ENCODE peak calls at places on chromosomes 13 and 19, in seven cellular contexts. One of them, this sample, is unnamed.

GRCh38 chr19:14542721-14543328 is 13.4 kb downstream of the TECR start:
- DNase-seq in sigmoid colon: no peak
- DNase-seq in heart right ventricle: no peak
- DNase-seq in K562: peak; percentile 34
- DNase-seq in mucosa of descending colon: no peak
- DNase-seq in pancreas: no peak
- DNase-seq in lung: no peak
- DNase-seq in this sample: no peak

GRCh38 chr13:75946746-75947397 is 310.7 kb downstream of the LMO7 start:
- DNase-seq in sigmoid colon: no peak
- DNase-seq in heart right ventricle: no peak
- DNase-seq in K562: no peak
- DNase-seq in mucosa of descending colon: no peak
- DNase-seq in pancreas: no peak
- DNase-seq in lung: no peak
- DNase-seq in this sample: no peak

GRCh38 chr13:27170521-27171243 is 929 bp downstream of the USP12 start:
- DNase-seq in sigmoid colon: peak; percentile 76
- DNase-seq in heart right ventricle: peak; percentile 50
- DNase-seq in K562: peak; percentile 32
- DNase-seq in mucosa of descending colon: peak; percentile 70
- DNase-seq in pancreas: peak; percentile 42
- DNase-seq in lung: peak; percentile 41
- DNase-seq in this sample: peak; percentile 50

GRCh38 chr19:32174386-32175113 is 170.9 kb upstream of the ZNF507 start:
- DNase-seq in sigmoid colon: no peak
- DNase-seq in heart right ventricle: no peak
- DNase-seq in K562: no peak
- DNase-seq in mucosa of descending colon: no peak
- DNase-seq in pancreas: no peak
- DNase-seq in lung: peak; percentile 14
- DNase-seq in this sample: peak; percentile 0

GRCh38 chr13:77172650-77173049 is 145.7 kb upstream of the FBXL3 start:
- DNase-seq in sigmoid colon: no peak
- DNase-seq in heart right ventricle: no peak
- DNase-seq in K562: no peak
- DNase-seq in mucosa of descending colon: no peak
- DNase-seq in pancreas: no peak
- DNase-seq in lung: no peak
- DNase-seq in this sample: no peak

GRCh38 chr13:33126909-33127607 is 110.8 kb downstream of the KL start:
- DNase-seq in sigmoid colon: peak; percentile 75
- DNase-seq in heart right ventricle: peak; percentile 64
- DNase-seq in K562: no peak
- DNase-seq in mucosa of descending colon: peak; percentile 47
- DNase-seq in pancreas: no peak
- DNase-seq in lung: no peak
- DNase-seq in this sample: no peak

GRCh38 chr19:46579286-46579944 is 21.7 kb upstream of the CALM3 start:
- DNase-seq in sigmoid colon: no peak
- DNase-seq in heart right ventricle: no peak
- DNase-seq in K562: no peak
- DNase-seq in mucosa of descending colon: no peak
- DNase-seq in pancreas: no peak
- DNase-seq in lung: no peak
- DNase-seq in this sample: no peak

GRCh38 chr19:8020681-8021080 is 15.2 kb upstream of the ELAVL1 start:
- DNase-seq in sigmoid colon: no peak
- DNase-seq in heart right ventricle: no peak
- DNase-seq in K562: no peak
- DNase-seq in mucosa of descending colon: no peak
- DNase-seq in pancreas: no peak
- DNase-seq in lung: no peak
- DNase-seq in this sample: no peak

GRCh38 chr13:50033696-50034095 is 18.5 kb downstream of the KCNRG start:
- DNase-seq in sigmoid colon: no peak
- DNase-seq in heart right ventricle: no peak
- DNase-seq in K562: no peak
- DNase-seq in mucosa of descending colon: no peak
- DNase-seq in pancreas: no peak
- DNase-seq in lung: no peak
- DNase-seq in this sample: no peak

GRCh38 chr13:43286769-43287168 is 263.4 kb downstream of the DNAJC15 start:
- DNase-seq in sigmoid colon: no peak
- DNase-seq in heart right ventricle: no peak
- DNase-seq in K562: no peak
- DNase-seq in mucosa of descending colon: no peak
- DNase-seq in pancreas: no peak
- DNase-seq in lung: no peak
- DNase-seq in this sample: no peak

GRCh38 chr13:58397596-58398387 is 766.2 kb downstream of the PCDH17 start:
- DNase-seq in sigmoid colon: no peak
- DNase-seq in heart right ventricle: peak; percentile 21
- DNase-seq in K562: no peak
- DNase-seq in mucosa of descending colon: peak; percentile 34
- DNase-seq in pancreas: no peak
- DNase-seq in lung: no peak
- DNase-seq in this sample: no peak

GRCh38 chr13:29964181-29964845 is 113.9 kb upstream of the UBL3 start:
- DNase-seq in sigmoid colon: no peak
- DNase-seq in heart right ventricle: no peak
- DNase-seq in K562: peak; percentile 50
- DNase-seq in mucosa of descending colon: no peak
- DNase-seq in pancreas: no peak
- DNase-seq in lung: no peak
- DNase-seq in this sample: no peak

GRCh38 chr13:41224113-41225110 is 30.0 kb upstream of the KBTBD7 start:
- DNase-seq in sigmoid colon: no peak
- DNase-seq in heart right ventricle: no peak
- DNase-seq in K562: no peak
- DNase-seq in mucosa of descending colon: no peak
- DNase-seq in pancreas: no peak
- DNase-seq in lung: no peak
- DNase-seq in this sample: no peak

GRCh38 chr13:39835253-39835652 is 179.8 kb downstream of the COG6 start:
- DNase-seq in sigmoid colon: no peak
- DNase-seq in heart right ventricle: no peak
- DNase-seq in K562: no peak
- DNase-seq in mucosa of descending colon: no peak
- DNase-seq in pancreas: no peak
- DNase-seq in lung: no peak
- DNase-seq in this sample: no peak

GRCh38 chr13:88628882-88629281 is 957.7 kb downstream of the SLITRK5 start:
- DNase-seq in sigmoid colon: no peak
- DNase-seq in heart right ventricle: no peak
- DNase-seq in K562: no peak
- DNase-seq in mucosa of descending colon: no peak
- DNase-seq in pancreas: no peak
- DNase-seq in lung: no peak
- DNase-seq in this sample: no peak

GRCh38 chr19:50646074-50646807 is 3.0 kb upstream of the C19orf81 start:
- DNase-seq in sigmoid colon: no peak
- DNase-seq in heart right ventricle: no peak
- DNase-seq in K562: peak; percentile 52
- DNase-seq in mucosa of descending colon: no peak
- DNase-seq in pancreas: no peak
- DNase-seq in lung: no peak
- DNase-seq in this sample: no peak

GRCh38 chr13:110363009-110363408 is 55.9 kb downstream of the COL4A2 start:
- DNase-seq in sigmoid colon: peak; percentile 85
- DNase-seq in heart right ventricle: no peak
- DNase-seq in K562: no peak
- DNase-seq in mucosa of descending colon: no peak
- DNase-seq in pancreas: no peak
- DNase-seq in lung: no peak
- DNase-seq in this sample: no peak

GRCh38 chr19:53082929-53083328 is 20.3 kb downstream of the ZNF160 start:
- DNase-seq in sigmoid colon: no peak
- DNase-seq in heart right ventricle: no peak
- DNase-seq in K562: no peak
- DNase-seq in mucosa of descending colon: no peak
- DNase-seq in pancreas: no peak
- DNase-seq in lung: no peak
- DNase-seq in this sample: no peak

GRCh38 chr13:78460176-78460575 is 143.2 kb downstream of the POU4F1 start:
- DNase-seq in sigmoid colon: no peak
- DNase-seq in heart right ventricle: no peak
- DNase-seq in K562: no peak
- DNase-seq in mucosa of descending colon: no peak
- DNase-seq in pancreas: no peak
- DNase-seq in lung: no peak
- DNase-seq in this sample: no peak

GRCh38 chr13:79989251-79989661 is 351.7 kb downstream of the SPRY2 start:
- DNase-seq in sigmoid colon: no peak
- DNase-seq in heart right ventricle: no peak
- DNase-seq in K562: no peak
- DNase-seq in mucosa of descending colon: peak; percentile 52
- DNase-seq in pancreas: no peak
- DNase-seq in lung: no peak
- DNase-seq in this sample: peak; percentile 59

GRCh38 chr13:113967729-113968462 is 6.0 kb downstream of the C13orf46 start:
- DNase-seq in sigmoid colon: peak; percentile 54
- DNase-seq in heart right ventricle: no peak
- DNase-seq in K562: no peak
- DNase-seq in mucosa of descending colon: peak; percentile 33
- DNase-seq in pancreas: peak; percentile 53
- DNase-seq in lung: no peak
- DNase-seq in this sample: no peak

GRCh38 chr13:112424098-112424497 is 47.9 kb downstream of the SPACA7 start:
- DNase-seq in sigmoid colon: no peak
- DNase-seq in heart right ventricle: no peak
- DNase-seq in K562: no peak
- DNase-seq in mucosa of descending colon: no peak
- DNase-seq in pancreas: no peak
- DNase-seq in lung: no peak
- DNase-seq in this sample: no peak

GRCh38 chr13:19634129-19634740 is 776 bp downstream of the MPHOSPH8 start:
- DNase-seq in sigmoid colon: peak; percentile 74
- DNase-seq in heart right ventricle: no peak
- DNase-seq in K562: no peak
- DNase-seq in mucosa of descending colon: no peak
- DNase-seq in pancreas: no peak
- DNase-seq in lung: no peak
- DNase-seq in this sample: no peak

GRCh38 chr19:45591004-45591637 is 6.5 kb upstream of the OPA3 start:
- DNase-seq in sigmoid colon: no peak
- DNase-seq in heart right ventricle: no peak
- DNase-seq in K562: peak; percentile 79
- DNase-seq in mucosa of descending colon: peak; percentile 70
- DNase-seq in pancreas: peak; percentile 50
- DNase-seq in lung: peak; percentile 50
- DNase-seq in this sample: peak; percentile 68

GRCh38 chr13:99634672-99635071 is 133.4 kb downstream of the TM9SF2 start:
- DNase-seq in sigmoid colon: no peak
- DNase-seq in heart right ventricle: no peak
- DNase-seq in K562: no peak
- DNase-seq in mucosa of descending colon: no peak
- DNase-seq in pancreas: no peak
- DNase-seq in lung: no peak
- DNase-seq in this sample: no peak

GRCh38 chr13:75764251-75764650 is 128.1 kb downstream of the LMO7 start:
- DNase-seq in sigmoid colon: no peak
- DNase-seq in heart right ventricle: no peak
- DNase-seq in K562: no peak
- DNase-seq in mucosa of descending colon: no peak
- DNase-seq in pancreas: no peak
- DNase-seq in lung: no peak
- DNase-seq in this sample: no peak

GRCh38 chr13:114078501-114079451 is 53.6 kb downstream of the RASA3 start:
- DNase-seq in sigmoid colon: peak; percentile 71
- DNase-seq in heart right ventricle: no peak
- DNase-seq in K562: no peak
- DNase-seq in mucosa of descending colon: peak; percentile 65
- DNase-seq in pancreas: no peak
- DNase-seq in lung: no peak
- DNase-seq in this sample: no peak

GRCh38 chr19:11485245-11485837 is 4.5 kb upstream of the ELAVL3 start:
- DNase-seq in sigmoid colon: no peak
- DNase-seq in heart right ventricle: no peak
- DNase-seq in K562: no peak
- DNase-seq in mucosa of descending colon: no peak
- DNase-seq in pancreas: no peak
- DNase-seq in lung: no peak
- DNase-seq in this sample: no peak
- H3K4me3 ChIP-seq in sigmoid colon: no peak overlapping the region
- H3K4me3 ChIP-seq in heart right ventricle: no peak overlapping the region
- H3K4me3 ChIP-seq in K562: no peak overlapping the region
- H3K4me3 ChIP-seq in mucosa of descending colon: no peak overlapping the region
- H3K4me3 ChIP-seq in pancreas: no peak overlapping the region
- H3K4me3 ChIP-seq in lung: no peak overlapping the region
- H3K4me3 ChIP-seq in this sample: no peak overlapping the region

GRCh38 chr19:6925801-6926751 is 38.7 kb downstream of the ADGRE1 start:
- DNase-seq in sigmoid colon: no peak
- DNase-seq in heart right ventricle: no peak
- DNase-seq in K562: no peak
- DNase-seq in mucosa of descending colon: no peak
- DNase-seq in pancreas: no peak
- DNase-seq in lung: no peak
- DNase-seq in this sample: no peak
- TF ChIP-seq CTCF in sigmoid colon: no peak
- TF ChIP-seq CTCF in heart right ventricle: no peak
- TF ChIP-seq CTCF in K562: peak; percentile 22
- TF ChIP-seq CTCF in mucosa of descending colon: no peak
- TF ChIP-seq CTCF in pancreas: no peak
- TF ChIP-seq CTCF in lung: no peak
- TF ChIP-seq CTCF in this sample: no peak

GRCh38 chr19:37669336-37669963 is 14.2 kb upstream of the ZFP30 start:
- DNase-seq in sigmoid colon: no peak
- DNase-seq in heart right ventricle: no peak
- DNase-seq in K562: no peak
- DNase-seq in mucosa of descending colon: no peak
- DNase-seq in pancreas: no peak
- DNase-seq in lung: no peak
- DNase-seq in this sample: no peak
- H3K9me3 ChIP-seq in sigmoid colon: peaks cover 32% of the 10 kb centered on the region
- H3K9me3 ChIP-seq in heart right ventricle: peaks cover 100% of the 10 kb centered on the region
- H3K9me3 ChIP-seq in K562: peaks cover 4% of the 10 kb centered on the region
- H3K9me3 ChIP-seq in mucosa of descending colon: peaks cover 94% of the 10 kb centered on the region
- H3K9me3 ChIP-seq in pancreas: no peaks in the 10 kb centered on the region
- H3K9me3 ChIP-seq in lung: peaks cover 14% of the 10 kb centered on the region
- H3K9me3 ChIP-seq in this sample: peaks cover 14% of the 10 kb centered on the region

DNA sequence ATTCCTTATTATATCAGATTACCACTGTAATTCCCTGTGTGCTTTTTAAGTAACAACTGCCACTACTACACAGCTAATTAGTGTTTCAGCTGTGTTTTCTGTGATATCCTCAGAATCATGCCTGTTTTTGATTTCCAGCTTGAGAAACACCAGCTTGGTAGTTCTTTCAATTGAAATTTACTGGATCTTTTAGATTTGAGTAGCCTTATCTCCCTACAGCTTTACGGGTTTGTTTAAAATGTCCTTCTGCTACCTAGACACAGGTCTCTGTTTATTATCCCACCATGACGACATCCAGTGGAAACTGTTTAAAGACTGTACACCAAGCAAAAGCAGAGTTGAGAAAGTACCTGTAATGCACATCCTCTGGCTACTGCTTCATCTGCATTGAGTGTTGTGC is 12.1 kb downstream of the HSPH1 start:
- DNase-seq in sigmoid colon: no peak
- DNase-seq in heart right ventricle: no peak
- DNase-seq in K562: no peak
- DNase-seq in mucosa of descending colon: no peak
- DNase-seq in pancreas: no peak
- DNase-seq in lung: no peak
- DNase-seq in this sample: no peak
- H3K4me3 ChIP-seq in sigmoid colon: no peak overlapping the region
- H3K4me3 ChIP-seq in heart right ventricle: no peak overlapping the region
- H3K4me3 ChIP-seq in K562: no peak overlapping the region
- H3K4me3 ChIP-seq in mucosa of descending colon: no peak overlapping the region
- H3K4me3 ChIP-seq in pancreas: no peak overlapping the region
- H3K4me3 ChIP-seq in lung: no peak overlapping the region
- H3K4me3 ChIP-seq in this sample: no peak overlapping the region